ENCODE peak calls at places on chromosome 13, in four cellular contexts. A is T-helper 2 cell, F is hepatic stellate cell, P is Calu3. Z is an unnamed sample.

GRCh38 chr13:44396295-44396962 is 22.8 kb downstream of the SERP2 start:
- DNase-seq in A (no peak), F (no peak), P (no peak), Z (no peak)

GRCh38 chr13:41315466-41316047 is 4.5 kb downstream of the NAA16 start:
- DNase-seq in A (no peak), F (no peak), P (no peak), Z (no peak)

GRCh38 chr13:105196052-105196451 is 1339.4 kb downstream of the EFNB2 start:
- DNase-seq in A (no peak), F (peak; percentile 12), P (no peak), Z (no peak)

GRCh38 chr13:29704648-29705047 is 109.2 kb upstream of the SLC7A1 start:
- DNase-seq in A (no peak), F (no peak), P (no peak), Z (no peak)

GRCh38 chr13:85501616-85502015 is 297.6 kb downstream of the SLITRK6 start:
- DNase-seq in A (no peak), F (no peak), P (no peak), Z (no peak)

GRCh38 chr13:76164290-76164689 is 528.2 kb downstream of the LMO7 start:
- DNase-seq in A (no peak), F (no peak), P (no peak), Z (no peak)

GRCh38 chr13:59587030-59587429 is 576.7 kb downstream of the DIAPH3 start:
- DNase-seq in A (no peak), F (no peak), P (no peak), Z (no peak)

GRCh38 chr13:95593462-95593861 is 40.9 kb downstream of the CLDN10 start:
- DNase-seq in A (no peak), F (no peak), P (no peak), Z (no peak)

GRCh38 chr13:79318664-79319063 is 87.4 kb downstream of the RBM26 start:
- DNase-seq in A (no peak), F (no peak), P (no peak), Z (no peak)

GRCh38 chr13:80339578-80339840 is 1.4 kb downstream of the SPRY2 start:
- DNase-seq in A (no peak), F (no peak), P (no peak), Z (no peak)

GRCh38 chr13:20401586-20401957 is 124.1 kb downstream of the CRYL1 start:
- DNase-seq in A (no peak), F (no peak), P (no peak), Z (no peak)

GRCh38 chr13:52195052-52195837 is 35.8 kb upstream of the NEK3 start:
- DNase-seq in A (peak; percentile 14), F (peak; percentile 53), P (peak; percentile 36), Z (peak; percentile 34)

GRCh38 chr13:79541426-79542049 is 60.6 kb downstream of the NDFIP2 start:
- DNase-seq in A (no peak), F (no peak), P (peak; percentile 0), Z (no peak)

GRCh38 chr13:109200556-109200955 is 571.1 kb downstream of the MYO16 start:
- DNase-seq in A (no peak), F (no peak), P (no peak), Z (no peak)

GRCh38 chr13:76383671-76384461 is 502.3 kb downstream of the KCTD12 start:
- DNase-seq in A (no peak), F (no peak), P (no peak), Z (no peak)

GRCh38 chr13:76991432-76991795 is 467 bp upstream of the CLN5 start:
- DNase-seq in A (peak; percentile 25), F (no peak), P (no peak), Z (peak; percentile 82)

GRCh38 chr13:40639226-40639681 is 27.2 kb downstream of the FOXO1 start:
- DNase-seq in A (no peak), F (no peak), P (no peak), Z (no peak)

GRCh38 chr13:32340917-32341316 is 25.6 kb downstream of the BRCA2 start:
- DNase-seq in A (no peak), F (no peak), P (no peak), Z (no peak)

GRCh38 chr13:113756441-113757097 is 2.5 kb upstream of the TMEM255B start:
- DNase-seq in A (no peak), F (no peak), P (no peak), Z (no peak)

GRCh38 chr13:79398915-79399314 is 7.1 kb downstream of the RBM26 start:
- DNase-seq in A (no peak), F (no peak), P (no peak), Z (no peak)

GRCh38 chr13:39185326-39185725 is 147.1 kb downstream of the NHLRC3 start:
- DNase-seq in A (no peak), F (no peak), P (no peak), Z (no peak)

GRCh38 chr13:32838985-32839384 is 177.2 kb upstream of the KL start:
- DNase-seq in A (no peak), F (peak; percentile 71), P (no peak), Z (no peak)

GRCh38 chr13:100540621-100541020 is 48.0 kb downstream of the GGACT start:
- DNase-seq in A (no peak), F (peak; percentile 61), P (no peak), Z (no peak)

GRCh38 chr13:27839809-27840467 is 47.7 kb downstream of the GSX1 start:
- DNase-seq in A (no peak), F (no peak), P (no peak), Z (no peak)

GRCh38 chr13:47426126-47426849 is 529.4 kb upstream of the HTR2A start:
- DNase-seq in A (no peak), F (no peak), P (peak; percentile 1), Z (no peak)

GRCh38 chr13:86729206-86729605 is 930.0 kb upstream of the SLITRK6 start:
- DNase-seq in A (no peak), F (no peak), P (no peak), Z (no peak)

GRCh38 chr13:51585696-51586095 is 1.4 kb downstream of the WDFY2 start:
- DNase-seq in A (no peak), F (no peak), P (no peak), Z (no peak)

GRCh38 chr13:24668511-24668910 is 11.7 kb upstream of the ATP12A start:
- DNase-seq in A (no peak), F (no peak), P (no peak), Z (no peak)

GRCh38 chr13:83057119-83057518 is 825.2 kb downstream of the SLITRK1 start:
- DNase-seq in A (no peak), F (no peak), P (no peak), Z (no peak)

GRCh38 chr13:67549331-67549730 is 319.2 kb upstream of the PCDH9 start:
- DNase-seq in A (no peak), F (no peak), P (no peak), Z (no peak)

GRCh38 chr13:94520001-94520400 is 40.5 kb upstream of the DCT start:
- DNase-seq in A (no peak), F (no peak), P (no peak), Z (no peak)

GRCh38 chr13:20901668-20902437 is 693 bp downstream of the XPO4 start:
- DNase-seq in A (no peak), F (peak; percentile 24), P (peak; percentile 16), Z (peak; percentile 2)

GRCh38 chr13:79937311-79938243 is 403.3 kb downstream of the SPRY2 start:
- DNase-seq in A (no peak), F (no peak), P (no peak), Z (no peak)

GRCh38 chr13:51519839-51520238 is 64.4 kb upstream of the WDFY2 start:
- DNase-seq in A (no peak), F (no peak), P (no peak), Z (no peak)

GRCh38 chr13:50650936-50651638 is 192.4 kb downstream of the DLEU7 start:
- DNase-seq in A (no peak), F (no peak), P (no peak), Z (no peak)

GRCh38 chr13:45167611-45168554 is 33.0 kb downstream of the KCTD4 start:
- DNase-seq in A (no peak), F (no peak), P (peak; percentile 60), Z (no peak)

GRCh38 chr13:97433727-97434416 is at the start of gene RAP2A:
- DNase-seq in A (peak; percentile 73), F (peak; percentile 66), P (peak; percentile 69), Z (peak; percentile 84)

Z was measured in T-helper 22 cell.